ENCODE peak calls at places on chromosomes 3 and 15, in ten cellular contexts. N, Z, O, A, H, X, V, E, S and Y are unnamed samples.

GRCh38 chr15:71997691-71998090 is 120.3 kb downstream of the MYO9A start:
- DNase-seq in Z (no peak), S (no peak), A (no peak), V (no peak), X (no peak), E (no peak), O (no peak), H (no peak), N (no peak), Y (no peak)

GRCh38 chr3:46994801-46995731 is 15.6 kb downstream of the NBEAL2 start:
- DNase-seq in O (no peak), H (no peak), V (no peak), Z (no peak), S (no peak), X (no peak), N (no peak), E (no peak), A (no peak), Y (no peak)

GRCh38 chr3:10703875-10704274 is 112.2 kb upstream of the SLC6A11 start:
- DNase-seq in V (no peak), Z (no peak), N (no peak), O (peak), H (no peak), E (no peak), X (peak), S (no peak), A (no peak), Y (no peak)

GRCh38 chr15:72340366-72340765 is 20.4 kb upstream of the CELF6 start:
- DNase-seq in V (no peak), O (no peak), N (no peak), A (no peak), Z (no peak), H (no peak), X (peak), S (no peak), E (no peak), Y (no peak)

GRCh38 chr15:88243156-88243555 is 13.4 kb downstream of the NTRK3 start:
- DNase-seq in S (no peak), N (no peak), H (no peak), V (no peak), O (no peak), E (no peak), X (no peak), A (no peak), Z (no peak), Y (no peak)

GRCh38 chr3:24254649-24255048 is 240.0 kb downstream of the THRB start:
- DNase-seq in X (peak), S (no peak), Z (no peak), O (peak), E (no peak), A (no peak), V (no peak), N (no peak), H (no peak), Y (no peak)

GRCh38 chr3:12294885-12295580 is 6.2 kb downstream of the PPARG start:
- DNase-seq in Z (no peak), E (no peak), O (peak), N (no peak), X (peak), V (no peak), H (no peak), A (no peak), S (no peak), Y (no peak)

GRCh38 chr15:101126618-101127502 is 125.0 kb downstream of the CHSY1 start:
- DNase-seq in A (no peak), X (peak), N (no peak), H (no peak), E (peak), Z (peak), S (no peak), V (no peak), O (peak), Y (no peak)

GRCh38 chr3:150762662-150763121 is 277 bp downstream of the SIAH2 start:
- DNase-seq in N (no peak), A (no peak), X (no peak), S (no peak), Z (no peak), E (no peak), H (no peak), V (no peak), O (no peak), Y (no peak)

GRCh38 chr3:129282727-129283327 is 4.2 kb downstream of the HMCES start:
- DNase-seq in O (peak), H (no peak), A (no peak), N (no peak), V (no peak), Z (no peak), E (no peak), S (no peak), X (peak), Y (no peak)

GRCh38 chr3:50268276-50268675 is 671 bp upstream of the SEMA3B start:
- DNase-seq in Z (no peak), O (no peak), N (no peak), X (no peak), H (no peak), V (no peak), S (no peak), A (no peak), E (no peak), Y (no peak)

GRCh38 chr3:46065294-46065705 is 38.0 kb upstream of the XCR1 start:
- DNase-seq in E (peak), V (no peak), X (no peak), S (peak), Z (peak), H (no peak), A (peak), N (no peak), O (no peak), Y (no peak)

GRCh38 chr3:192850501-192850981 is 67.1 kb downstream of the MB21D2 start:
- DNase-seq in X (no peak), V (no peak), H (no peak), O (peak), A (peak), E (no peak), Z (peak), N (no peak), S (no peak), Y (no peak)

GRCh38 chr3:46484911-46485696 is 12.7 kb upstream of the RTP3 start:
- DNase-seq in X (no peak), A (peak), V (no peak), O (no peak), Z (no peak), N (no peak), S (no peak), H (no peak), E (no peak), Y (no peak)

GRCh38 chr3:127694467-127695215 is 21.9 kb downstream of the ABTB1 start:
- DNase-seq in X (no peak), H (peak), Z (peak), A (no peak), V (no peak), S (peak), O (no peak), N (no peak), E (peak), Y (no peak)

GRCh38 chr15:64651573-64652260 is 123.7 kb downstream of the RBPMS2 start:
- DNase-seq in O (no peak), V (no peak), E (no peak), A (no peak), N (no peak), S (peak), H (no peak), X (no peak), Z (peak), Y (no peak)

GRCh38 chr3:157888040-157888439 is 218.2 kb downstream of the SHOX2 start:
- DNase-seq in O (no peak), Z (no peak), X (no peak), N (no peak), E (no peak), S (no peak), A (no peak), V (no peak), H (no peak), Y (no peak)

GRCh38 chr15:29471306-29471705 is 201.7 kb upstream of the NSMCE3 start:
- DNase-seq in Z (no peak), V (no peak), X (no peak), E (no peak), H (no peak), N (no peak), S (no peak), A (no peak), O (no peak), Y (no peak)

GRCh38 chr3:33026267-33026666 is 70.7 kb downstream of the GLB1 start:
- DNase-seq in V (no peak), A (no peak), X (no peak), H (no peak), E (no peak), O (no peak), S (no peak), Z (no peak), N (no peak), Y (no peak)

GRCh38 chr3:13425692-13426091 is 5.6 kb upstream of the NUP210 start:
- DNase-seq in H (no peak), X (no peak), E (no peak), O (no peak), S (no peak), N (no peak), A (no peak), V (no peak), Z (no peak), Y (no peak)